ENCODE peak calls at places on chromosomes 6 and 20, in eight cellular contexts. X, A, U, K, N, R, I and C are unnamed samples.

GRCh38 chr6:14671261-14671681 is 553.7 kb downstream of the CD83 start:
- DNase-seq in X (no peak), A (no peak), U (peak; percentile 55), K (no peak), N (peak; percentile 89), R (no peak), I (no peak), C (no peak)

GRCh38 chr20:33415948-33416347 is 14.6 kb upstream of the CDK5RAP1 start:
- DNase-seq in X (no peak), A (peak; percentile 43), U (peak; percentile 39), K (no peak), N (peak; percentile 35), R (peak; percentile 52), I (peak; percentile 65), C (no peak)

GRCh38 chr6:26157838-26158580 is 70.8 kb downstream of the HFE start:
- DNase-seq in X (peak; percentile 84), A (peak; percentile 96), U (peak; percentile 49), K (peak; percentile 70), N (peak; percentile 99), R (peak; percentile 70), I (peak; percentile 88), C (peak; percentile 81)

GRCh38 chr6:109082178-109082577 is 12.5 kb downstream of the SESN1 start:
- DNase-seq in X (no peak), A (no peak), U (no peak), K (no peak), N (peak; percentile 69), R (no peak), I (no peak), C (no peak)

GRCh38 chr20:33460711-33461110 is 17.1 kb upstream of the SNTA1 start:
- DNase-seq in X (no peak), A (no peak), U (no peak), K (no peak), N (no peak), R (no peak), I (no peak), C (no peak)

GRCh38 chr20:24798930-24799705 is 150.0 kb upstream of the CST7 start:
- DNase-seq in X (no peak), A (no peak), U (no peak), K (no peak), N (no peak), R (no peak), I (no peak), C (no peak)

GRCh38 chr6:166511316-166511715 is 75.2 kb downstream of the RAMACL start:
- DNase-seq in X (no peak), A (no peak), U (no peak), K (no peak), N (no peak), R (no peak), I (no peak), C (no peak)

GRCh38 chr6:151847064-151847463 is 39.6 kb downstream of the ESR1 start:
- DNase-seq in X (no peak), A (peak; percentile 28), U (no peak), K (no peak), N (peak; percentile 4), R (peak; percentile 56), I (peak; percentile 27), C (no peak)

GRCh38 chr6:137722749-137723272 is 144.2 kb upstream of the TNFAIP3 start:
- DNase-seq in X (no peak), A (no peak), U (no peak), K (no peak), N (peak; percentile 37), R (no peak), I (no peak), C (no peak)

GRCh38 chr6:98973571-98973970 is 25.8 kb upstream of the FBXL4 start:
- DNase-seq in X (no peak), A (no peak), U (no peak), K (no peak), N (no peak), R (no peak), I (no peak), C (no peak)

GRCh38 chr6:108671790-108672189 is 111.1 kb downstream of the FOXO3 start:
- DNase-seq in X (no peak), A (no peak), U (no peak), K (no peak), N (no peak), R (peak; percentile 36), I (no peak), C (no peak)

GRCh38 chr6:85459224-85459901 is 9.5 kb downstream of the NT5E start:
- DNase-seq in X (no peak), A (no peak), U (no peak), K (no peak), N (peak; percentile 82), R (no peak), I (no peak), C (no peak)

GRCh38 chr6:7035837-7036249 is 71.9 kb upstream of the RREB1 start:
- DNase-seq in X (no peak), A (no peak), U (no peak), K (no peak), N (no peak), R (no peak), I (no peak), C (no peak)

GRCh38 chr20:2535711-2536561 is 437 bp upstream of the TMC2 start:
- DNase-seq in X (no peak), A (no peak), U (no peak), K (no peak), N (no peak), R (no peak), I (no peak), C (no peak)

GRCh38 chr6:143449731-143450452 is 603 bp downstream of the ADAT2 start:
- DNase-seq in X (peak; percentile 34), A (peak; percentile 14), U (no peak), K (peak; percentile 34), N (peak; percentile 23), R (no peak), I (peak; percentile 15), C (peak; percentile 65)

GRCh38 chr20:58584881-58585752 is 66.0 kb upstream of the STX16 start:
- DNase-seq in X (no peak), A (no peak), U (no peak), K (no peak), N (peak; percentile 73), R (no peak), I (no peak), C (no peak)

GRCh38 chr6:8794420-8794819 is 359.1 kb upstream of the SLC35B3 start:
- DNase-seq in X (no peak), A (no peak), U (no peak), K (no peak), N (no peak), R (no peak), I (no peak), C (no peak)

GRCh38 chr6:156719395-156719719 is 57.8 kb upstream of the ARID1B start:
- DNase-seq in X (no peak), A (no peak), U (no peak), K (no peak), N (no peak), R (no peak), I (no peak), C (no peak)
- TF ChIP-seq CTCF in X (no peak), A (no peak), U (no peak), K (no peak), N (no peak), R (no peak), I (no peak), C (no peak)

DNA sequence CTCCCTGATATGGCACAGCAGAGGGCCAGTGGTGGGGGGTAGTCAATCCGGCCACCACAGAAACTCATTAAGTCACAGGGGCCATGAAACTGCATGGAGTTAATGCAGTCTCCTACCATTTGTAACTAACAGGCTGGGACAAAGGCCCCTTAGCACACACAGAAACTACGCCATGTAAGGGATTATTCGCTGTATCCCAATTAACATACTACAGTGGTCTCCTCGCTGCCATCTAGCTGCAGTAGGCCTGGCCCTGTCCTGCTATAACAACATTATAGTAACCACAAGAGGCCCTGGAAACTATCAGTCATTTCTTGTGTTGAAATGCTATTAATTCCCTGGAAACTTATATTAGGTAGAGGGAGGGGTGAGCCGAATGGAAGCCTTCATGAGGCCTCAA is 72.3 kb upstream of the CCN2 start:
- DNase-seq in X (no peak), A (no peak), U (no peak), K (no peak), N (no peak), R (peak; percentile 16), I (no peak), C (no peak)
- TF ChIP-seq CTCF in X (no peak), A (no peak), U (no peak), K (no peak), N (peak; percentile 9), R (no peak), I (no peak), C (no peak)

DNA sequence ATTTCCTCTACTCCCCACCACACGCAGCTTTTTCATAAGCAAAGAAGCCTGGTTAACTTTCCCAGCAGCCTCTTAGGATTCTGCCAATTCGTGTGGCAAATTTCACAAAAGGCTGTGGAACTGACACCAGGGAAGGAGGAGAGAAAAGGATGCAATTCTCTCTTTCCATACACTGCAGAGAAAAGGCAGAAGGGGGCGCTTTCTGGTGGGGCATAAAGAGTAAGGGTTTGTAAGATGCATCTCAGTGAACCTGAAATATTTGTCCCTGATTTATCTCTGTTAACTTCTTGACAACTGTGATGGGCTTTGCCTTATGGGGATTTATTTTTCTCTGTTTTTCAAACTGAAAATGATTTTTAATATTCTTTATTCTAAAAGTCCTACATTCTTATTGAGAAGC is 45.5 kb upstream of the GLP1R start:
- DNase-seq in X (no peak), A (no peak), U (no peak), K (no peak), N (no peak), R (peak; percentile 52), I (peak; percentile 52), C (no peak)
- TF ChIP-seq CTCF in X (no peak), A (no peak), U (peak; percentile 41), K (no peak), N (no peak), R (peak; percentile 32), I (peak; percentile 37), C (peak; percentile 26)

GRCh38 chr6:69917834-69918233 is 51.5 kb downstream of the COL19A1 start:
- DNase-seq in X (no peak), A (peak; percentile 7), U (no peak), K (no peak), N (peak; percentile 77), R (no peak), I (peak; percentile 69), C (no peak)

GRCh38 chr6:69915346-69915745 is 49.0 kb downstream of the COL19A1 start:
- DNase-seq in X (no peak), A (no peak), U (no peak), K (no peak), N (no peak), R (no peak), I (no peak), C (no peak)

GRCh38 chr6:69913361-69913760 is 47.0 kb downstream of the COL19A1 start:
- DNase-seq in X (no peak), A (no peak), U (no peak), K (no peak), N (no peak), R (no peak), I (no peak), C (no peak)

GRCh38 chr6:69918766-69919165 is 52.4 kb downstream of the COL19A1 start:
- DNase-seq in X (no peak), A (no peak), U (no peak), K (no peak), N (peak; percentile 6), R (no peak), I (no peak), C (no peak)

DNA sequence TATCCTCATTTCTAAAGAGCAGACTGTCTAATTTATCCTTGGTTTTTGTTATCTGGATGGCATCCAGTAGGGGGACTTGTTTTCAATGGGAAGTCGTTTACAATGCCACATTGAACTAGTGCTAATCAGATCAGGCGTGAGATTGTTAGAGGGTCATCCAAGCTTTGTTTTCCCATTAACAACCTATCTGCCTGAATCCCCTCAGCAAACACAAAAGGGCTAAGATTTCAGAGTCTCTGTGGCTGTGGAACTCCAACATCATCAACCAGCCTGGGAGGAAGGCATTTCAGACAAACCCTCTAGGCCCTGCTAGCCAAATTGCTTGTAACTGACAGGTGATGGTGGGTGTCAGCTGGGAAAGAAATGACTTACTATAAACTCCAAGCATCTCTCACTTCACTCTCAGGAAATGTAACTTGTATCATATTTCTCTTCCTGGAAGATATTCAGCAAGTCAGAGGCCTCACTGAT is 47.7 kb downstream of the COL19A1 start:
- DNase-seq in X (no peak), A (no peak), U (no peak), K (no peak), N (peak; percentile 4), R (no peak), I (no peak), C (no peak)
- TF ChIP-seq CTCF in X (no peak), A (no peak), U (no peak), K (no peak), N (peak; percentile 11), R (no peak), I (no peak), C (no peak)